ENCODE peak calls at places on chromosomes 7 and 10, in four cellular contexts. E is stimulated activated naive B cell treated with anti-CD40 and anti-IgM and Interleukin-4, amounts not matched to agents 10 μg/mL and 1 μg/mL and 100 μg/mL, for 72 hours; K is occipital lobe; I is neural progenitor cell. A is an unnamed sample.

GRCh38 chr7:113371376-113372043 is 253.2 kb upstream of the SMIM30 start:
- DNase-seq in I (no peak), E (no peak), K (no peak), A (no peak)

GRCh38 chr10:114662651-114663217 is 4.7 kb upstream of the ABLIM1 start:
- DNase-seq in E (no peak), K (peak; percentile 8), I (peak; percentile 24), A (no peak)

GRCh38 chr10:3766046-3766761 is 18.8 kb downstream of the KLF6 start:
- DNase-seq in E (no peak), K (no peak), I (no peak), A (no peak)

GRCh38 chr7:29866490-29866930 is 60.2 kb downstream of the WIPF3 start:
- DNase-seq in I (no peak), K (no peak), E (no peak), A (peak; percentile 53)

GRCh38 chr10:89217057-89217990 is 10.2 kb upstream of the CH25H start:
- DNase-seq in K (peak; percentile 15), E (peak; percentile 22), I (peak; percentile 65), A (no peak)

GRCh38 chr10:117264776-117265175 is 23.9 kb downstream of the SLC18A2 start:
- DNase-seq in K (no peak), I (no peak), E (no peak), A (no peak)

GRCh38 chr10:98404571-98405396 is 10.2 kb downstream of the PYROXD2 start:
- DNase-seq in I (no peak), E (no peak), K (no peak), A (no peak)

GRCh38 chr7:1918063-1918645 is 248.1 kb downstream of the ELFN1 start:
- DNase-seq in E (no peak), K (no peak), I (no peak), A (peak; percentile 12)

GRCh38 chr10:111973306-111973705 is 210.3 kb downstream of the GPAM start:
- DNase-seq in K (no peak), I (no peak), E (no peak), A (no peak)

GRCh38 chr7:138527746-138528223 is 67.7 kb downstream of the TRIM24 start:
- DNase-seq in I (peak; percentile 2), K (no peak), E (no peak), A (peak; percentile 36)

GRCh38 chr10:32271617-32272016 is 75.3 kb downstream of the EPC1 start:
- DNase-seq in E (no peak), I (no peak), K (no peak), A (no peak)

GRCh38 chr7:41921453-41921912 is 218.6 kb upstream of the INHBA start:
- DNase-seq in E (no peak), K (no peak), I (no peak), A (no peak)

GRCh38 chr7:70426249-70426880 is 705.6 kb upstream of the GALNT17 start:
- DNase-seq in K (no peak), I (no peak), E (no peak), A (no peak)

GRCh38 chr10:34397324-34397723 is 417.8 kb downstream of the PARD3 start:
- DNase-seq in E (no peak), I (no peak), K (no peak), A (no peak)

GRCh38 chr7:142454862-142455261 is 197.0 kb upstream of the PRSS58 start:
- DNase-seq in I (no peak), K (no peak), E (no peak), A (no peak)

GRCh38 chr7:4682621-4683042 is 537 bp downstream of the FOXK1 start:
- DNase-seq in I (no peak), E (peak; percentile 36), K (no peak), A (peak; percentile 36)

GRCh38 chr10:83212632-83213349 is 926.5 kb upstream of the GHITM start:
- DNase-seq in E (no peak), I (no peak), K (no peak), A (no peak)

GRCh38 chr10:123462760-123463159 is 203.4 kb upstream of the GPR26 start:
- DNase-seq in E (no peak), I (no peak), K (no peak), A (no peak)

GRCh38 chr7:73606801-73607691 is 17.3 kb downstream of the MLXIPL start:
- DNase-seq in K (no peak), I (peak; percentile 94), E (peak; percentile 32), A (peak; percentile 32)